ENCODE peak calls at places on chromosomes 7 and 10, in six cellular contexts. K is CD4-positive, CD25-positive, alpha-beta regulatory T cell; Z is A549; J is colonic mucosa; S is CD8-positive, alpha-beta T cell; Y is cardiac muscle cell. O is an unnamed sample.

GRCh38 chr10:79196470-79197461 is 128.0 kb downstream of the ZMIZ1 start:
- DNase-seq in K (peak; percentile 47), Z (peak; percentile 82), Y (peak; percentile 72), J (peak; percentile 82), S (peak; percentile 74), O (peak; percentile 78)

GRCh38 chr10:5975641-5976473 is 1.5 kb downstream of the IL15RA start:
- DNase-seq in J (peak; percentile 69), Z (no peak), Y (peak; percentile 64), K (peak; percentile 48), S (peak; percentile 41), O (no peak)

GRCh38 chr7:73606801-73607691 is 17.3 kb downstream of the MLXIPL start:
- DNase-seq in Z (peak; percentile 84), K (peak; percentile 58), Y (peak; percentile 48), S (peak; percentile 70), J (peak; percentile 61), O (peak; percentile 58)

GRCh38 chr7:151372612-151373265 is 31.1 kb downstream of the NUB1 start:
- DNase-seq in S (no peak), K (no peak), Y (no peak), J (no peak), Z (no peak), O (no peak)

GRCh38 chr10:16995867-16996529 is 133.6 kb downstream of the CUBN start:
- DNase-seq in J (no peak), K (no peak), Z (no peak), S (no peak), Y (peak; percentile 85), O (no peak)

GRCh38 chr10:6973904-6974303 is 393.8 kb upstream of the PRKCQ start:
- DNase-seq in Z (no peak), Y (no peak), K (no peak), S (peak; percentile 16), J (no peak), O (no peak)

GRCh38 chr7:130292682-130293257 is at the start of gene CPA4:
- DNase-seq in J (no peak), Y (peak; percentile 74), K (no peak), Z (peak; percentile 58), S (no peak), O (peak; percentile 84)

GRCh38 chr7:75840029-75840428 is 26.4 kb upstream of the CCL24 start:
- DNase-seq in J (no peak), K (no peak), Z (no peak), S (no peak), Y (no peak), O (no peak)

GRCh38 chr7:150384406-150385239 is 5.5 kb downstream of the ZNF775 start:
- DNase-seq in Y (no peak), K (no peak), S (no peak), Z (no peak), J (no peak), O (no peak)

GRCh38 chr10:116226053-116226452 is 47.0 kb downstream of the GFRA1 start:
- DNase-seq in S (no peak), Y (no peak), K (no peak), Z (no peak), J (no peak), O (no peak)

GRCh38 chr7:36232971-36233550 is 80.0 kb downstream of the EEPD1 start:
- DNase-seq in Y (no peak), J (no peak), Z (no peak), K (no peak), S (no peak), O (no peak)

GRCh38 chr7:157461805-157462771 is 125.3 kb downstream of the DNAJB6 start:
- DNase-seq in Y (no peak), K (no peak), J (no peak), S (no peak), Z (no peak), O (peak; percentile 33)

GRCh38 chr10:12941966-12942365 is 59.5 kb downstream of the CCDC3 start:
- DNase-seq in S (no peak), J (no peak), Y (no peak), K (no peak), Z (no peak), O (no peak)

GRCh38 chr10:113616244-113617074 is 47.4 kb downstream of the NRAP start:
- DNase-seq in K (no peak), J (no peak), Y (no peak), Z (peak; percentile 21), S (no peak), O (no peak)

GRCh38 chr7:143015102-143015501 is 11.8 kb downstream of the OR9A2 start:
- DNase-seq in Z (no peak), J (no peak), K (no peak), Y (no peak), S (no peak), O (peak; percentile 73)
- H3K4me1 ChIP-seq in Z (peaks cover 13% of the 10 kb centered on the region), J (no peaks in the 10 kb centered on the region), K (no peaks in the 10 kb centered on the region), Y (no peaks in the 10 kb centered on the region), S (no peaks in the 10 kb centered on the region), O (peaks cover 72% of the 10 kb centered on the region)

GRCh38 chr10:123446449-123447156 is 219.6 kb upstream of the GPR26 start:
- DNase-seq in K (no peak), J (no peak), S (no peak), Y (no peak), Z (no peak), O (no peak)
- H3K9me3 ChIP-seq in K (no peaks in the 10 kb centered on the region), J (no peaks in the 10 kb centered on the region), S (no peaks in the 10 kb centered on the region), Y (no peaks in the 10 kb centered on the region), Z (no peaks in the 10 kb centered on the region), O (no peaks in the 10 kb centered on the region)

GRCh38 chr7:33157781-33158180 is 28.4 kb downstream of the BBS9 start:
- DNase-seq in Y (no peak), Z (no peak), K (no peak), J (no peak), S (no peak), O (no peak)

GRCh38 chr7:33156441-33156840 is 27.1 kb downstream of the BBS9 start:
- DNase-seq in Y (no peak), K (no peak), J (no peak), Z (no peak), S (no peak), O (no peak)

GRCh38 chr7:33155811-33156210 is 26.4 kb downstream of the BBS9 start:
- DNase-seq in Z (no peak), Y (no peak), J (no peak), S (no peak), K (no peak), O (no peak)

GRCh38 chr7:33152087-33152486 is 22.7 kb downstream of the BBS9 start:
- DNase-seq in K (no peak), J (no peak), Y (no peak), S (no peak), Z (no peak), O (no peak)

DNA sequence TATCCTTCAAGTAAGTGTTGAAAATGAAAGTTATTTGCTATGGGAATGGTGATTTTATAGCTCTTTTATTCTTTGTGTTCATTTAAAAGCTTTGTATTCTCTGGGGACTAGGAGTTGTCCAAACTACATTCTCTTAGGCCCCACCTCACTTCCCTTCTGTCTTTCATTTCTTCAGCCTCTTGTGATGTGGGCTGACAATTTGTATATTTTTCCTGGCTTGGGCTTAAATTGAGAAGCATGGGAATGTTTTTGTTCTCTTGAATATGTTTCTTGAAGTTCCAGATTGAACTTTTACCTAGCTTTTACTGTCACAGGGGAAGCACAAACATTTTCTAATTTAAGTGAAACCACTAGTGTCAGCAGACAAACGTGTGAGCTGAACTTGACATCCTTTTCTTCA is 27.9 kb downstream of the BBS9 start:
- DNase-seq in S (no peak), Y (peak; percentile 25), Z (no peak), J (no peak), K (no peak), O (peak; percentile 60)
- H3K4me3 ChIP-seq in S (no peak overlapping the region), Y (no peak overlapping the region), Z (no peak overlapping the region), J (no peak overlapping the region), K (no peak overlapping the region), O (no peak overlapping the region)

GRCh38 chr7:106120500-106120899 is 8.4 kb upstream of the SYPL1 start:
- DNase-seq in J (no peak), S (no peak), Z (no peak), K (no peak), Y (no peak), O (no peak)
- H3K4me1 ChIP-seq in J (no peaks in the 10 kb centered on the region), S (peaks cover 17% of the 10 kb centered on the region), Z (no peaks in the 10 kb centered on the region), K (no peaks in the 10 kb centered on the region), Y (peaks cover 16% of the 10 kb centered on the region), O (no peaks in the 10 kb centered on the region)

DNA sequence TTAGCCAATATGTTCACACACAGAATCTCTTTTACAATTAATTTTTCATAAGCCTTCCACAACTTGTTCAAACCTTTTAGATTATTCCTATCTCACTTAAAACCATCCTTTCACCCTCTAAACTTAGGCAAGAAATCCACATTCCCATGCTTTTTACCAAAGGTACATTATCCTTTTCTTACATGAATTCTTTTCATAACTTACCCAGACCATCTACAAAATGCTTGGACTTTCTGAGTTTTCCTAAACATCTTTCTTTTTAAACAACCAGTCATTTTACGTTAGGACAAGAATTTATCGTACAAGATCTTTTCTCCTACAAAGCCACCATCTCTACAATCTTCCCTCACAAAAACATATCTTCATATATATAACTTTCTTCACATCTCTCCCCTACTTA is 18.8 kb upstream of the GARS1 start:
- DNase-seq in K (no peak), Y (no peak), S (no peak), J (no peak), Z (no peak), O (no peak)
- H3K9me3 ChIP-seq in K (no peaks in the 10 kb centered on the region), Y (no peaks in the 10 kb centered on the region), S (no peaks in the 10 kb centered on the region), J (no peaks in the 10 kb centered on the region), Z (peaks cover 19% of the 10 kb centered on the region), O (peaks cover 3% of the 10 kb centered on the region)

GRCh38 chr10:103814626-103815370 is 40.6 kb downstream of the SH3PXD2A start:
- DNase-seq in K (no peak), J (peak; percentile 65), Z (no peak), S (no peak), Y (no peak), O (no peak)

GRCh38 chr10:103816431-103816830 is 38.9 kb downstream of the SH3PXD2A start:
- DNase-seq in J (no peak), Z (no peak), Y (no peak), S (no peak), K (no peak), O (no peak)

GRCh38 chr10:103812431-103812830 is 42.9 kb downstream of the SH3PXD2A start:
- DNase-seq in Z (no peak), S (no peak), J (peak; percentile 53), Y (peak; percentile 21), K (no peak), O (no peak)

GRCh38 chr10:103812004-103812403 is 43.4 kb downstream of the SH3PXD2A start:
- DNase-seq in Y (no peak), S (no peak), J (peak; percentile 91), K (no peak), Z (no peak), O (no peak)

GRCh38 chr10:103814104-103814503 is 41.3 kb downstream of the SH3PXD2A start:
- DNase-seq in S (no peak), K (no peak), Y (no peak), Z (no peak), J (peak; percentile 64), O (no peak)
- H3K4me3 ChIP-seq in S (no peak overlapping the region), K (no peak overlapping the region), Y (no peak overlapping the region), Z (no peak overlapping the region), J (no peak overlapping the region), O (no peak overlapping the region)

GRCh38 chr10:594584-595270 is 94.7 kb downstream of the DIP2C start:
- DNase-seq in Y (no peak), K (no peak), J (no peak), Z (no peak), S (no peak), O (no peak)
- H3K4me1 ChIP-seq in Y (no peaks in the 10 kb centered on the region), K (no peaks in the 10 kb centered on the region), J (no peaks in the 10 kb centered on the region), Z (no peaks in the 10 kb centered on the region), S (no peaks in the 10 kb centered on the region), O (peaks cover 26% of the 10 kb centered on the region)

DNA sequence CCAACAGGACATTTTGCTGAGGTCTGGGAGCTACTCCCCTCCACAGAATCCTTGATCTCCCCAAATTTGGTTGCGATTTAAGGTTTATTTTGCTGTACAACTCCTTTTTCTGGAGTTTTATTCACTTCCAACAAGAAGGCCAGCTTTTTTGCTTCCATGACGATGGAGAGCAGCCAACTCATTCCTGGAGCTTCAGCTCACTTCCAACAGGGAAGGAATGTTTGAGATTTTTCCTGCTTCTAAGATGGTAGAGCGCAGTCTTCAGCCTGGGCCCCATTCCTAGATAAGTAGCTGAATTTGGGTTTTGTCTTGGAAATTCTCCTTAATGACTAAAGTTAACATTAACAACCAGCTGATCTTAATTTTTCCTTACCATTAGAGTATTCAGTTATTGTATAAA is 30.9 kb upstream of the CREB3L2 start:
- DNase-seq in Z (no peak), Y (peak; percentile 54), S (no peak), J (no peak), K (no peak), O (no peak)
- H3K9me3 ChIP-seq in Z (peaks cover 17% of the 10 kb centered on the region), Y (no peaks in the 10 kb centered on the region), S (no peaks in the 10 kb centered on the region), J (no peaks in the 10 kb centered on the region), K (peaks cover 3% of the 10 kb centered on the region), O (no peaks in the 10 kb centered on the region)